ENCODE peak calls at places on chromosomes 12 and 14, in eight cellular contexts. K is omental fat pad, T is thoracic aorta, N is hepatocyte, R is kidney tubule cell, Y is pancreas, G is T1000, Z is brain microvascular endothelial cell. E is an unnamed sample.

GRCh38 chr12:4114986-4115385 is 158.6 kb upstream of the CCND2 start:
- DNase-seq in K (no peak), T (no peak), N (no peak), R (no peak), Y (no peak), G (no peak), Z (no peak), E (no peak)

GRCh38 chr12:103334447-103334846 is 161.3 kb downstream of the C12orf42 start:
- DNase-seq in K (no peak), T (no peak), N (no peak), R (no peak), Y (no peak), G (no peak), Z (no peak), E (no peak)

GRCh38 chr12:106123551-106123991 is 15.2 kb downstream of the NUAK1 start:
- DNase-seq in K (no peak), T (no peak), N (peak), R (no peak), Y (no peak), G (no peak), Z (no peak), E (no peak)

GRCh38 chr12:52872644-52873384 is 24.0 kb upstream of the KRT78 start:
- DNase-seq in K (no peak), T (no peak), N (peak), R (no peak), Y (no peak), G (no peak), Z (no peak), E (no peak)

GRCh38 chr14:101520621-101521305 is 40.5 kb upstream of the DIO3 start:
- DNase-seq in K (no peak), T (peak), N (no peak), R (no peak), Y (no peak), G (no peak), Z (no peak), E (no peak)

GRCh38 chr14:79304279-79304678 is 907.0 kb downstream of the DIO2 start:
- DNase-seq in K (no peak), T (no peak), N (no peak), R (no peak), Y (no peak), G (no peak), Z (no peak), E (no peak)

GRCh38 chr12:103075848-103076247 is 118.4 kb downstream of the ASCL1 start:
- DNase-seq in K (no peak), T (no peak), N (no peak), R (no peak), Y (no peak), G (no peak), Z (no peak), E (no peak)

GRCh38 chr12:127174881-127175280 is 1092.1 kb upstream of the TMEM132C start:
- DNase-seq in K (no peak), T (no peak), N (no peak), R (peak), Y (no peak), G (no peak), Z (no peak), E (no peak)

GRCh38 chr12:108768591-108769500 is 37.5 kb upstream of the CORO1C start:
- DNase-seq in K (no peak), T (no peak), N (peak), R (peak), Y (peak), G (no peak), Z (no peak), E (no peak)